ENCODE peak calls at places on chromosome 6, in four cellular contexts. L is GM12865, K is dorsolateral prefrontal cortex, I is bronchial epithelial cell. M is an unnamed sample.

GRCh38 chr6:109760208-109760607 is 69.1 kb downstream of the FIG4 start:
- DNase-seq in K (no peak), I (peak), L (peak), M (no peak)

GRCh38 chr6:90217621-90218496 is 78.8 kb downstream of the BACH2 start:
- DNase-seq in L (no peak), K (no peak), I (peak), M (peak)

GRCh38 chr6:72952808-72953630 is 272.3 kb downstream of the KHDC1L start:
- DNase-seq in K (no peak), I (peak), L (no peak), M (no peak)

GRCh38 chr6:93183513-93183912 is 235.8 kb downstream of the EPHA7 start:
- DNase-seq in L (no peak), K (no peak), I (no peak), M (no peak)

GRCh38 chr6:109610555-109610954 is 80.4 kb downstream of the AK9 start:
- DNase-seq in I (no peak), L (no peak), K (no peak), M (no peak)

GRCh38 chr6:26156105-26156849 is 69.0 kb downstream of the HFE start:
- DNase-seq in L (peak), I (peak), K (peak), M (peak)

GRCh38 chr6:75633045-75633444 is 31.4 kb downstream of the SENP6 start:
- DNase-seq in L (no peak), I (no peak), K (no peak), M (no peak)

GRCh38 chr6:63640062-63640461 is 4.5 kb downstream of the PHF3 start:
- DNase-seq in L (no peak), K (no peak), I (peak), M (no peak)

GRCh38 chr6:139372326-139373153 is 1.9 kb downstream of the CITED2 start:
- DNase-seq in K (no peak), I (no peak), L (no peak), M (no peak)

GRCh38 chr6:27771240-27771639 is 141.0 kb downstream of the OR2B2 start:
- DNase-seq in L (no peak), K (no peak), I (no peak), M (no peak)

GRCh38 chr6:168133707-168134398 is 54.8 kb upstream of the FRMD1 start:
- DNase-seq in L (no peak), I (no peak), K (no peak), M (no peak)

GRCh38 chr6:134739299-134740090 is 210.4 kb downstream of the ALDH8A1 start:
- DNase-seq in L (no peak), K (no peak), I (peak), M (no peak)

GRCh38 chr6:134949927-134950326 is at the start of gene ALDH8A1:
- DNase-seq in K (no peak), I (no peak), L (no peak), M (no peak)

GRCh38 chr6:53065266-53066058 is at the start of gene FBXO9:
- DNase-seq in K (peak), I (no peak), L (peak), M (peak)

GRCh38 chr6:34115396-34116314 is 30.2 kb downstream of the GRM4 start:
- DNase-seq in L (peak), I (no peak), K (no peak), M (peak)

GRCh38 chr6:170129691-170130171 is 161.1 kb downstream of the DLL1 start:
- DNase-seq in K (peak), I (peak), L (no peak), M (no peak)

GRCh38 chr6:73703514-73703913 is 7.5 kb downstream of the CD109 start:
- DNase-seq in L (no peak), I (no peak), K (no peak), M (no peak)

GRCh38 chr6:166738778-166739654 is 112.0 kb upstream of the RPS6KA2 start:
- DNase-seq in K (no peak), L (no peak), I (peak), M (no peak)

GRCh38 chr6:122755901-122756300 is 23.6 kb upstream of the FABP7 start:
- DNase-seq in I (no peak), L (no peak), K (no peak), M (no peak)

GRCh38 chr6:155212616-155213380 is 51.0 kb upstream of the CLDN20 start:
- DNase-seq in K (no peak), L (no peak), I (no peak), M (no peak)

GRCh38 chr6:169173532-169174268 is 79.9 kb downstream of the THBS2 start:
- DNase-seq in L (no peak), I (peak), K (no peak), M (no peak)

GRCh38 chr6:37319856-37320255 is 33.9 kb upstream of the RNF8 start:
- DNase-seq in K (no peak), L (no peak), I (peak), M (no peak)

GRCh38 chr6:104908031-104908430 is 48.3 kb upstream of the HACE1 start:
- DNase-seq in I (peak), K (no peak), L (no peak), M (no peak)

GRCh38 chr6:53300656-53301551 is 47.8 kb downstream of the ELOVL5 start:
- DNase-seq in I (no peak), L (no peak), K (peak), M (no peak)

GRCh38 chr6:7112741-7113313 is 5.1 kb downstream of the RREB1 start:
- DNase-seq in I (peak), K (no peak), L (peak), M (no peak)

GRCh38 chr6:90368001-90368400 is 71.4 kb upstream of the BACH2 start:
- DNase-seq in K (no peak), I (no peak), L (no peak), M (no peak)

DNA sequence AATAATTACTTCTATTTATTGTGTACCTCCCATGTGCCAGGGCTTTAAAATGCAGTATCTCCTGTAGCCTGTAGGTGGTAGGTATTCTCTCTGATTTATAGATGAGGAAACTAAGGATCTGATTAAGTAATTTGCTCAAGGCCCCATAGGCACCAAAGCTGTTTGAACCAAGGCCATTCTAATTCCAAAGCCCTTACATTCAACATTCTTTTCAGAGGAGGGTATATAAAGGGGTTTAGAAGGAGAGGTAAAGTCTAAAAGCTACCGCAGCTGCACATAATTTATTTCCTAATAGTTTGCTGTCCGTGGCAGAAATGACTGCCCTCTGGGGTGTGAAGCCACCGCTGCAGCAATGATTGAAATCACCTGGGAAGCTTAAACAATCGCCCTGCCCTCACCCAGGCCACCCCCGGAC is 95.0 kb upstream of the FAM8A1 start:
- DNase-seq in L (peak), I (peak), K (no peak), M (no peak)
- TF ChIP-seq CTCF in L (peak), I (peak), K (no peak), M (peak)

GRCh38 chr6:146902846-146903245 is 301.4 kb upstream of the STXBP5 start:
- DNase-seq in K (no peak), L (no peak), I (no peak), M (no peak)

GRCh38 chr6:146898888-146899227 is 300.1 kb downstream of the ADGB start:
- DNase-seq in K (no peak), L (no peak), I (no peak), M (no peak)

GRCh38 chr6:146905313-146905712 is 298.9 kb upstream of the STXBP5 start:
- DNase-seq in I (peak), L (no peak), K (no peak), M (no peak)

GRCh38 chr6:146904596-146904995 is 299.6 kb upstream of the STXBP5 start:
- DNase-seq in I (no peak), K (no peak), L (no peak), M (no peak)

DNA sequence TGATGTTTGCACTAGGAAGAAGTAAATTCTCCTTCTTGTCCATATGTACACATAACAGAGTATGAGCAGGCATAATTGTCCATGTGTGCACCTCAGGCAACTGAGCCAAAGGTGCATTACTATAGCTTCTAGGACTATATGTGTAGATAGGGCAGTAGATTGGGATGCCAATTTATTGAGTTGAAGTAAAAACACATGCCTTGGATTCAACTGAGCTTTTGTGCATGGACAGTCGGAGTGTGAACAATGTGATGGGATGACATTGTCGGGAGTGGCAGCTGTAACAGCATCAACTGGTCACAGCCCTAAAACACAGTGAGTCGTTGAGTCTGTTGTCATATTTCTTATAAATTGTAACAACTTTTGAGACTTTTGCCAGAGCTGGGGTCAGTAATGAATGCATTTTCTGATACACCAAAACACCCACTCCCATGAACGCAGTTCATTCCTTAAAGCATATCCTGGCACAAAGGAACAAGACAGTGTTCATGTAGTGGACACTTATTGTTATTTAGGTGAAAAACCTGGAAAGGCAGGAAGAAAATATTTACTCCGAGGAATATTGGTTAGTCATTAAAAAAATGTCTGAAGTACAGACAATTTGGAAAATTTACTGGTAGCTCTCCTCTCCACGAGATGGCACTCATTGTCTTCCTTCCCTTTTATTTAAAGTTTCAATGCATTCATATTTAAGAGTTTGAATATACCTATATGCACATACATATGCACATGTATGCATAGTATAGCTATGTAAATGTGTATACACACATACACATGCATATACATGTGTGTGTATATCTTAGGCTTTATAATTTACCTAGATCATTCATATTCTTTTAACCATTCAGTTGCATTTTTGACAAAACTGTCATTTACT is 302.0 kb upstream of the STXBP5 start:
- DNase-seq in K (no peak), L (no peak), I (peak), M (no peak)
- TF ChIP-seq CTCF in K (peak), L (no peak), I (peak), M (no peak)

GRCh38 chr6:10429638-10430427 is 15.0 kb upstream of the TFAP2A start:
- DNase-seq in K (no peak), I (peak), L (peak), M (no peak)
- TF ChIP-seq CTCF in K (peak), I (peak), L (peak), M (peak)

GRCh38 chr6:161496941-161497340 is 223.1 kb upstream of the AGPAT4 start:
- DNase-seq in K (no peak), L (no peak), I (no peak), M (no peak)
- TF ChIP-seq CTCF in K (no peak), L (no peak), I (no peak), M (no peak)

GRCh38 chr6:35757461-35758123 is 18.8 kb upstream of the CLPSL2 start:
- DNase-seq in K (no peak), I (peak), L (peak), M (peak)

GRCh38 chr6:35755525-35755924 is 18.7 kb downstream of the ARMC12 start:
- DNase-seq in K (no peak), L (no peak), I (no peak), M (no peak)

GRCh38 chr6:35751594-35751993 is 14.8 kb downstream of the ARMC12 start:
- DNase-seq in L (no peak), I (no peak), K (no peak), M (no peak)

GRCh38 chr6:35752330-35752729 is 15.5 kb downstream of the ARMC12 start:
- DNase-seq in I (no peak), K (no peak), L (no peak), M (no peak)

GRCh38 chr6:35754452-35755321 is 17.9 kb downstream of the ARMC12 start:
- DNase-seq in I (peak), K (no peak), L (no peak), M (no peak)
- TF ChIP-seq CTCF in I (no peak), K (no peak), L (no peak), M (no peak)

GRCh38 chr6:20868397-20869185 is 334.3 kb downstream of the CDKAL1 start:
- DNase-seq in I (no peak), K (no peak), L (no peak), M (no peak)

GRCh38 chr6:20870493-20870892 is 336.2 kb downstream of the CDKAL1 start:
- DNase-seq in L (no peak), I (no peak), K (no peak), M (no peak)

GRCh38 chr6:20866038-20866437 is 331.8 kb downstream of the CDKAL1 start:
- DNase-seq in I (no peak), L (no peak), K (no peak), M (no peak)

GRCh38 chr6:20861479-20861878 is 327.2 kb downstream of the CDKAL1 start:
- DNase-seq in K (no peak), I (no peak), L (no peak), M (no peak)

GRCh38 chr6:20866940-20867630 is 332.8 kb downstream of the CDKAL1 start:
- DNase-seq in K (no peak), L (no peak), I (peak), M (no peak)
- TF ChIP-seq CTCF in K (no peak), L (no peak), I (no peak), M (no peak)

GRCh38 chr6:3777695-3778461 is 26.4 kb upstream of the PXDC1 start:
- DNase-seq in I (peak), L (no peak), K (no peak), M (peak)

GRCh38 chr6:3775906-3776305 is 24.4 kb upstream of the PXDC1 start:
- DNase-seq in L (no peak), K (no peak), I (no peak), M (no peak)

GRCh38 chr6:3775386-3775785 is 23.9 kb upstream of the PXDC1 start:
- DNase-seq in K (no peak), I (no peak), L (no peak), M (no peak)

GRCh38 chr6:3778701-3779573 is 27.4 kb upstream of the PXDC1 start:
- DNase-seq in K (peak), I (peak), L (no peak), M (no peak)

DNA sequence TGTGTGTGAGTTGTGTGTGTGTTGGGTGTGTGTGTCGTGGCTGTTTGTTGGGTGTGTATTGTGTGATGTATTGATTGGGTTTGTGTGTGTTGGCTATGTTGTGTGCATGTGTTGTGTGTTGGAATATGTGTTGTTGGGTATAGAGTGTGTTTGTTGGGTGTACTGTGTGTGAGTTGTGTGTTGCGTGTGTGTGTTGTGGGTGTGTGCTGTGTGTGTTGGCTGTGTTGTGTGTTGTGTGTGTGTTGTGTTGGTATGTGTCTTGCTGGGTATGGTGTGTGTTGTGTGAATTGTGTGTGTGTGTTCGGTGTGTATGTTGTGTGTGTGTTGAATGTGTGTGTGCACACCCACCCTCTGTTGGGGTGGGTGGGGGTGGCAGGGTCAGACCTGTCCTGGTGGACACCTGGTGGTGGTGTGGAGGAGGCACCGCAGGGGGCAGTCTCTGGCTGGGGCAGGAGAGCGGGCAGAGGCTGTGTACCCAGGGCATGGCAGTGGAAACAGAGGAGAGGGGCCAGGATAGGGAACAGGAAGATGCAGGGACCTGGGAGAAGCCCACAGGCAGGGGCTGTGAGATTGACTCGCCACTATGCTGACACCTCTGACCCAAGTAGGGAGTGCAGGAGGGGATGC is 25.5 kb upstream of the PXDC1 start:
- DNase-seq in K (no peak), L (no peak), I (no peak), M (no peak)
- TF ChIP-seq CTCF in K (no peak), L (peak), I (peak), M (peak)

DNA sequence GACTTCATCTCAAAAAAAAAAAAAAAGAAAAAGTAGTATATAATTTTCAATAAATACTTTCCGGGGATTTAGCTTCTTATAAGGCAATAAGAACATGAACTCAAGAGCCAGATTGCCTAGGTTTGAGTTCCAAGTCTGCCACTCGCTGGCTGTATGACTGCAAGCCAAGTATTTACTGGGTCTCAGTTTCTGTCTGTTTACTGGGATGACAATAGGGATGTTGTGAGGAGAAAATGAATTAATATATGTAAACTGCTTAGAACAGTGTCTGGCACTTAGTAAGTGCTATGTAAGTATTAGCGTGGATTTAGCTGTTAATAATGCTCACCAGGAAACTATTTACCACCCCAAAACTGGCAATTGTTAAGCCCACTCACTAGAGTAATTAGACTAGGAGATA is 26.9 kb upstream of the DST start:
- DNase-seq in K (peak), I (no peak), L (no peak), M (no peak)
- TF ChIP-seq CTCF in K (no peak), I (no peak), L (no peak), M (no peak)